ENCODE peak calls at places on chromosome 10, in five cellular contexts. One of them, this sample, is unnamed.

GRCh38 chr10:124949543-124949942 is 7.6 kb downstream of the ZRANB1 start:
- DNase-seq in neural crest cell: no peak
- DNase-seq in RWPE1: no peak
- DNase-seq in coronary artery: no peak
- DNase-seq in hepatocyte: no peak
- DNase-seq in this sample: no peak

GRCh38 chr10:132137111-132138072 is 49.4 kb upstream of the DPYSL4 start:
- DNase-seq in neural crest cell: no peak
- DNase-seq in RWPE1: no peak
- DNase-seq in coronary artery: no peak
- DNase-seq in hepatocyte: no peak
- DNase-seq in this sample: no peak

GRCh38 chr10:133276435-133277201 is at the start of gene ADAM8:
- DNase-seq in neural crest cell: no peak
- DNase-seq in RWPE1: peak; percentile 64
- DNase-seq in coronary artery: no peak
- DNase-seq in hepatocyte: peak; percentile 64
- DNase-seq in this sample: no peak

GRCh38 chr10:58642283-58642682 is 129.6 kb downstream of the BICC1 start:
- DNase-seq in neural crest cell: no peak
- DNase-seq in RWPE1: no peak
- DNase-seq in coronary artery: no peak
- DNase-seq in hepatocyte: no peak
- DNase-seq in this sample: no peak

GRCh38 chr10:74956555-74957111 is 130.2 kb downstream of the KAT6B start:
- DNase-seq in neural crest cell: no peak
- DNase-seq in RWPE1: no peak
- DNase-seq in coronary artery: no peak
- DNase-seq in hepatocyte: no peak
- DNase-seq in this sample: no peak

GRCh38 chr10:8581521-8582225 is 527.2 kb downstream of the GATA3 start:
- DNase-seq in neural crest cell: no peak
- DNase-seq in RWPE1: no peak
- DNase-seq in coronary artery: no peak
- DNase-seq in hepatocyte: no peak
- DNase-seq in this sample: no peak

GRCh38 chr10:64039208-64039607 is 518.0 kb downstream of the REEP3 start:
- DNase-seq in neural crest cell: no peak
- DNase-seq in RWPE1: no peak
- DNase-seq in coronary artery: no peak
- DNase-seq in hepatocyte: no peak
- DNase-seq in this sample: no peak

GRCh38 chr10:16867556-16867955 is 50.3 kb upstream of the RSU1 start:
- DNase-seq in neural crest cell: no peak
- DNase-seq in RWPE1: no peak
- DNase-seq in coronary artery: no peak
- DNase-seq in hepatocyte: no peak
- DNase-seq in this sample: no peak

GRCh38 chr10:17675638-17676037 is 31.7 kb downstream of the STAM start:
- DNase-seq in neural crest cell: no peak
- DNase-seq in RWPE1: peak; percentile 20
- DNase-seq in coronary artery: no peak
- DNase-seq in hepatocyte: no peak
- DNase-seq in this sample: no peak

GRCh38 chr10:46069771-46070463 is 23.8 kb upstream of the MSMB start:
- DNase-seq in neural crest cell: no peak
- DNase-seq in RWPE1: no peak
- DNase-seq in coronary artery: no peak
- DNase-seq in hepatocyte: no peak
- DNase-seq in this sample: no peak

GRCh38 chr10:64573625-64574325 is 1052.6 kb downstream of the REEP3 start:
- DNase-seq in neural crest cell: no peak
- DNase-seq in RWPE1: no peak
- DNase-seq in coronary artery: no peak
- DNase-seq in hepatocyte: peak; percentile 37
- DNase-seq in this sample: no peak

GRCh38 chr10:23095966-23096813 is 811 bp downstream of the MSRB2 start:
- DNase-seq in neural crest cell: no peak
- DNase-seq in RWPE1: peak; percentile 41
- DNase-seq in coronary artery: peak; percentile 75
- DNase-seq in hepatocyte: peak; percentile 74
- DNase-seq in this sample: no peak

GRCh38 chr10:78782441-78782840 is 286.3 kb upstream of the ZMIZ1 start:
- DNase-seq in neural crest cell: no peak
- DNase-seq in RWPE1: no peak
- DNase-seq in coronary artery: no peak
- DNase-seq in hepatocyte: no peak
- DNase-seq in this sample: no peak

GRCh38 chr10:113180401-113181154 is 230.5 kb downstream of the TCF7L2 start:
- DNase-seq in neural crest cell: no peak
- DNase-seq in RWPE1: no peak
- DNase-seq in coronary artery: no peak
- DNase-seq in hepatocyte: no peak
- DNase-seq in this sample: no peak

GRCh38 chr10:54833029-54833428 is 32.0 kb upstream of the PCDH15 start:
- DNase-seq in neural crest cell: no peak
- DNase-seq in RWPE1: no peak
- DNase-seq in coronary artery: no peak
- DNase-seq in hepatocyte: no peak
- DNase-seq in this sample: no peak

GRCh38 chr10:4934391-4934987 is 28.7 kb upstream of the AKR1C1 start:
- DNase-seq in neural crest cell: no peak
- DNase-seq in RWPE1: no peak
- DNase-seq in coronary artery: no peak
- DNase-seq in hepatocyte: no peak
- DNase-seq in this sample: no peak

GRCh38 chr10:78458983-78459638 is 425.4 kb downstream of the RPS24 start:
- DNase-seq in neural crest cell: no peak
- DNase-seq in RWPE1: no peak
- DNase-seq in coronary artery: no peak
- DNase-seq in hepatocyte: peak; percentile 69
- DNase-seq in this sample: no peak

GRCh38 chr10:31760674-31761081 is 168.0 kb downstream of the ARHGAP12 start:
- DNase-seq in neural crest cell: no peak
- DNase-seq in RWPE1: no peak
- DNase-seq in coronary artery: no peak
- DNase-seq in hepatocyte: peak; percentile 43
- DNase-seq in this sample: no peak

GRCh38 chr10:33265621-33266020 is 68.8 kb downstream of the NRP1 start:
- DNase-seq in neural crest cell: no peak
- DNase-seq in RWPE1: no peak
- DNase-seq in coronary artery: no peak
- DNase-seq in hepatocyte: no peak
- DNase-seq in this sample: no peak

GRCh38 chr10:75096749-75097148 is 14.7 kb upstream of the SAMD8 start:
- DNase-seq in neural crest cell: no peak
- DNase-seq in RWPE1: no peak
- DNase-seq in coronary artery: no peak
- DNase-seq in hepatocyte: no peak
- DNase-seq in this sample: no peak

GRCh38 chr10:125006188-125006680 is 64.3 kb downstream of the ZRANB1 start:
- DNase-seq in neural crest cell: no peak
- DNase-seq in RWPE1: no peak
- DNase-seq in coronary artery: peak; percentile 33
- DNase-seq in hepatocyte: no peak
- DNase-seq in this sample: no peak

GRCh38 chr10:47182934-47183725 is 116.9 kb upstream of the GDF10 start:
- DNase-seq in neural crest cell: no peak
- DNase-seq in RWPE1: no peak
- DNase-seq in coronary artery: no peak
- DNase-seq in hepatocyte: peak; percentile 24
- DNase-seq in this sample: no peak

GRCh38 chr10:76675951-76676587 is 961.5 kb downstream of the KCNMA1 start:
- DNase-seq in neural crest cell: no peak
- DNase-seq in RWPE1: peak; percentile 18
- DNase-seq in coronary artery: peak; percentile 93
- DNase-seq in hepatocyte: peak; percentile 28
- DNase-seq in this sample: no peak

DNA sequence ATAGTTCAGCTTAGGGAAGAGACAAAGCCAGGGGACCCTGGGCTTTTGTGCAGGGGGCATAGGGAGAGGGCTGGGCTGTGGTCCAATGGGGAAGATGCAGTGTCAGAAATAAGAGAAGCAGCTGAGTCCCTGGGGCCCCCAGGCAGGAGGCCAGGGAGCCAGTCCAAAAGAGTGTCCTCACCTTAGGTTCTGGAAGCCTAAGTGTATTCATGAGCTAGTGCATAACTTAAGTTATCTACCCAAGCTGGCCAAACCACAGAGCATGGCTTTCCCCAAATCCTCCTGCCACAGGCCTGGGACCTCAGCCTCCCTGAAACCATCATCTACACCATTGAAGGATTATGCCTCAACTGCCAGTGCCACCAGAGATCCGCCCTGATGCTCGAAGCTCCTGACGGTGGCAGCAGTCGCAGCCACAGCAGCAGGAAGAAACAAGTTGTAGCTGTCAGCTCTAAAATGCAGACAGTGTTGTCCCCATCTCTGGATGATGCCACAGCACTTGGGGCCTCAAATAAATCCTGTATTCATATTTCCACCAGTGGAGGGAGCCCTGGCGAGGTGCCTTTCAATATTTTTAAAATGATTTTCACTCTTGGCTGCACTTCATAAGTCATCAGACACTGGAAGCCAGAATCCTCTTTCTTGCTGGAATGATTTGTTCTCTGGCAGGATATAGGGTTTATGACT is 574.6 kb downstream of the GRID1 start:
- DNase-seq in neural crest cell: no peak
- DNase-seq in RWPE1: no peak
- DNase-seq in coronary artery: no peak
- DNase-seq in hepatocyte: peak; percentile 38
- DNase-seq in this sample: no peak
- TF ChIP-seq CTCF in neural crest cell: peak; percentile 39
- TF ChIP-seq CTCF in RWPE1: no peak
- TF ChIP-seq CTCF in coronary artery: no peak
- TF ChIP-seq CTCF in hepatocyte: peak; percentile 46
- TF ChIP-seq CTCF in this sample: peak; percentile 49

DNA sequence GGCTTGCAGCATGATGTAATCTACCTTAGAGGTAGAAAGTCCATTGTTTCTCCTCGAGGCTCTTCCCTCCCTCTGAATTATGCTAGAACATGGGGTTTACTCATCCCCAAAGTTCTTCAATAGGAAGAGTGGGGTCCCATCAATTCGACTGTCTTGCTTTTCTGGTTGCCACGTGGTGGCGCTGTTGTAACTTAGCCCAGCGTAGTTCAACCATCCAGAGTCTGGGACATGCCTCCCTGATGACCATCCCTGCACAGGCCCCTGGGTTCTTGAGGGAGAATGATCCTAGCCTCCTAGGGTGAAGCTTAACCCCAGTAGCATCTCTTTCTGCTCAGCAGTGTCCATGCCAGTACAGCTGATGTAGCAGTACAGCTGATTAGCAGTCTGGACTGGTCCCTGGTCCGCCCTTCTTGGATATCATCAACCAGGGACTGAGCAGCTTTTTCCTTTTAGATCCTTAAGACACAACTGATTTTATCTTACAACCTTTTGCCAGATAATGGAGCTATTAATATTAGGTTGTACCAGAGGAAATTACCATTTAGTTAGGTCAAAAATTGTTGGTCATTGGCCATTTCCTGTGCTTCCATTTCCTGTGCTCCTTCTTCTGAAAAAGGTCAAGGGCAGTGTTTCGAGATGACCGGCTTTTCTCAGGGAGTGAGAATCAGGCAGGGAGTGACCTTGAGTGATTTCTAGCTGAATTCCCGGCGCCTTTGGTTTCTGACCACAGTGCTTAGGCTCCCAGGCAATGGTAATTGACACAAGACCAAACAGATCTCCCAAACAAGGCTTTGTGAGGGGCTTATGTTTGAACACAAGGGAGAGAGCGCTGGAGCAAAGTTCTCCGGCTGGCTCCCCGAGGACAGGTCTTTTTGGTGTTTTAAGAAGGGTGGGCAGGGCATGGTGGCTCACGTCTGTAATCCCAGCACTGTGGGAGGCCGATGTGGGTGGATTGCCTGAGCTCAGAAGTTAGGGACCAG is 65.4 kb downstream of the TACC2 start:
- DNase-seq in neural crest cell: peak; percentile 36
- DNase-seq in RWPE1: peak; percentile 62
- DNase-seq in coronary artery: no peak
- DNase-seq in hepatocyte: peak; percentile 62
- DNase-seq in this sample: no peak
- TF ChIP-seq CTCF in neural crest cell: peak; percentile 64
- TF ChIP-seq CTCF in RWPE1: peak; percentile 76
- TF ChIP-seq CTCF in coronary artery: peak; percentile 45
- TF ChIP-seq CTCF in hepatocyte: peak; percentile 56
- TF ChIP-seq CTCF in this sample: peak; percentile 68

GRCh38 chr10:29104661-29105369 is 184.1 kb upstream of the LYZL1 start:
- DNase-seq in neural crest cell: no peak
- DNase-seq in RWPE1: no peak
- DNase-seq in coronary artery: no peak
- DNase-seq in hepatocyte: no peak
- DNase-seq in this sample: no peak
- TF ChIP-seq CTCF in neural crest cell: no peak
- TF ChIP-seq CTCF in RWPE1: no peak
- TF ChIP-seq CTCF in coronary artery: no peak
- TF ChIP-seq CTCF in hepatocyte: no peak
- TF ChIP-seq CTCF in this sample: no peak

GRCh38 chr10:98846787-98847186 is 388.9 kb downstream of the HPSE2 start:
- DNase-seq in neural crest cell: no peak
- DNase-seq in RWPE1: no peak
- DNase-seq in coronary artery: no peak
- DNase-seq in hepatocyte: no peak
- DNase-seq in this sample: no peak

GRCh38 chr10:98848361-98848760 is 387.3 kb downstream of the HPSE2 start:
- DNase-seq in neural crest cell: no peak
- DNase-seq in RWPE1: no peak
- DNase-seq in coronary artery: no peak
- DNase-seq in hepatocyte: no peak
- DNase-seq in this sample: no peak

GRCh38 chr10:98858525-98858924 is 377.1 kb downstream of the HPSE2 start:
- DNase-seq in neural crest cell: no peak
- DNase-seq in RWPE1: no peak
- DNase-seq in coronary artery: no peak
- DNase-seq in hepatocyte: no peak
- DNase-seq in this sample: no peak

GRCh38 chr10:98855403-98856189 is 380.1 kb downstream of the HPSE2 start:
- DNase-seq in neural crest cell: no peak
- DNase-seq in RWPE1: no peak
- DNase-seq in coronary artery: no peak
- DNase-seq in hepatocyte: no peak
- DNase-seq in this sample: no peak

GRCh38 chr10:98852686-98853085 is 383.0 kb downstream of the HPSE2 start:
- DNase-seq in neural crest cell: no peak
- DNase-seq in RWPE1: no peak
- DNase-seq in coronary artery: no peak
- DNase-seq in hepatocyte: no peak
- DNase-seq in this sample: no peak
- TF ChIP-seq CTCF in neural crest cell: peak; percentile 52
- TF ChIP-seq CTCF in RWPE1: no peak
- TF ChIP-seq CTCF in coronary artery: no peak
- TF ChIP-seq CTCF in hepatocyte: no peak
- TF ChIP-seq CTCF in this sample: peak; percentile 48

GRCh38 chr10:84205853-84206513 is 11.6 kb downstream of the CDHR1 start:
- DNase-seq in neural crest cell: no peak
- DNase-seq in RWPE1: no peak
- DNase-seq in coronary artery: no peak
- DNase-seq in hepatocyte: no peak
- DNase-seq in this sample: no peak
- TF ChIP-seq CTCF in neural crest cell: peak; percentile 7
- TF ChIP-seq CTCF in RWPE1: peak; percentile 54
- TF ChIP-seq CTCF in coronary artery: no peak
- TF ChIP-seq CTCF in hepatocyte: no peak
- TF ChIP-seq CTCF in this sample: peak; percentile 43